ENCODE peak calls at places on chromosomes 2 and 18, in four cellular contexts. Y, R, K and M are unnamed samples. For H3K36me3, the result is how much of the 10 kb centered on the place peaks cover.

GRCh38 chr2:57408587-57408986 is 638.0 kb upstream of the VRK2 start:
- DNase-seq in Y (no peak), R (no peak), K (no peak), M (no peak)

GRCh38 chr2:134792147-134792546 is 46.3 kb upstream of the ACMSD start:
- DNase-seq in Y (no peak), R (no peak), K (no peak), M (no peak)

GRCh38 chr2:16346671-16347070 is 319.0 kb downstream of the CYRIA start:
- DNase-seq in Y (no peak), R (no peak), K (no peak), M (no peak)

GRCh38 chr18:75235891-75236290 is 25.3 kb downstream of the TSHZ1 start:
- DNase-seq in Y (no peak), R (no peak), K (no peak), M (no peak)

GRCh38 chr2:127857494-127857818 is 499 bp downstream of the POLR2D start:
- DNase-seq in Y (no peak), R (no peak), K (no peak), M (peak)

GRCh38 chr18:79394438-79395307 is 1.1 kb upstream of the NFATC1 start:
- DNase-seq in Y (no peak), R (no peak), K (no peak), M (peak)

GRCh38 chr2:216274194-216274593 is 98.1 kb downstream of the MARCHF4 start:
- DNase-seq in Y (no peak), R (no peak), K (no peak), M (peak)

GRCh38 chr2:95266781-95267430 is 7.3 kb upstream of the PROM2 start:
- DNase-seq in Y (no peak), R (peak), K (no peak), M (no peak)

GRCh38 chr2:239375278-239376061 is 25.4 kb downstream of the HDAC4 start:
- DNase-seq in Y (no peak), R (peak), K (no peak), M (peak)

GRCh38 chr18:8976606-8977005 is 125.9 kb upstream of the NDUFV2 start:
- DNase-seq in Y (no peak), R (no peak), K (no peak), M (no peak)

GRCh38 chr2:60000681-60001080 is 552.8 kb downstream of the BCL11A start:
- DNase-seq in Y (no peak), R (no peak), K (no peak), M (no peak)

GRCh38 chr2:121649652-121650553 is 641 bp upstream of the CLASP1 start:
- DNase-seq in Y (peak), R (peak), K (peak), M (peak)

GRCh38 chr2:162017233-162017632 is 56.8 kb downstream of the DPP4 start:
- DNase-seq in Y (no peak), R (no peak), K (no peak), M (no peak)

GRCh38 chr18:56672391-56672790 is 21.2 kb downstream of the WDR7 start:
- DNase-seq in Y (no peak), R (no peak), K (no peak), M (no peak)

GRCh38 chr2:120893874-120894584 is 158.4 kb downstream of the GLI2 start:
- DNase-seq in Y (no peak), R (no peak), K (no peak), M (no peak)

GRCh38 chr2:118169359-118170005 is 81.2 kb downstream of the INSIG2 start:
- DNase-seq in Y (no peak), R (no peak), K (no peak), M (peak)

GRCh38 chr18:51658436-51658835 is 461.0 kb upstream of the MEX3C start:
- DNase-seq in Y (no peak), R (no peak), K (no peak), M (no peak)

GRCh38 chr2:120847700-120848321 is 112.1 kb downstream of the GLI2 start:
- DNase-seq in Y (no peak), R (no peak), K (no peak), M (no peak)

GRCh38 chr2:20103514-20103913 is 52.1 kb upstream of the LAPTM4A start:
- DNase-seq in Y (no peak), R (no peak), K (no peak), M (no peak)

GRCh38 chr18:21439453-21439852 is 161.1 kb downstream of the ESCO1 start:
- DNase-seq in Y (no peak), R (no peak), K (peak), M (peak)

GRCh38 chr18:14945984-14946383 is 198.0 kb downstream of the ANKRD30B start:
- DNase-seq in Y (no peak), R (no peak), K (no peak), M (no peak)

GRCh38 chr2:218398437-218399390 is 954 bp upstream of the CTDSP1 start:
- DNase-seq in Y (peak), R (peak), K (no peak), M (peak)

GRCh38 chr18:26496528-26496927 is 51.8 kb downstream of the KCTD1 start:
- DNase-seq in Y (no peak), R (no peak), K (no peak), M (no peak)

GRCh38 chr18:77711096-77711495 is 461.4 kb downstream of the GALR1 start:
- DNase-seq in Y (no peak), R (no peak), K (no peak), M (no peak)

GRCh38 chr2:229921101-229921891 is 513 bp downstream of the TRIP12 start:
- DNase-seq in Y (peak), R (peak), K (peak), M (peak)

GRCh38 chr2:152560163-152560562 is 157.1 kb downstream of the PRPF40A start:
- DNase-seq in Y (no peak), R (no peak), K (no peak), M (no peak)

GRCh38 chr2:96546797-96547196 is 10.2 kb downstream of the ARID5A start:
- DNase-seq in Y (no peak), R (no peak), K (no peak), M (no peak)

GRCh38 chr2:151260492-151261239 is 997 bp downstream of the RBM43 start:
- DNase-seq in Y (no peak), R (no peak), K (no peak), M (no peak)

GRCh38 chr2:43848174-43848573 is 9.4 kb downstream of the ABCG8 start:
- DNase-seq in Y (no peak), R (no peak), K (no peak), M (no peak)

DNA sequence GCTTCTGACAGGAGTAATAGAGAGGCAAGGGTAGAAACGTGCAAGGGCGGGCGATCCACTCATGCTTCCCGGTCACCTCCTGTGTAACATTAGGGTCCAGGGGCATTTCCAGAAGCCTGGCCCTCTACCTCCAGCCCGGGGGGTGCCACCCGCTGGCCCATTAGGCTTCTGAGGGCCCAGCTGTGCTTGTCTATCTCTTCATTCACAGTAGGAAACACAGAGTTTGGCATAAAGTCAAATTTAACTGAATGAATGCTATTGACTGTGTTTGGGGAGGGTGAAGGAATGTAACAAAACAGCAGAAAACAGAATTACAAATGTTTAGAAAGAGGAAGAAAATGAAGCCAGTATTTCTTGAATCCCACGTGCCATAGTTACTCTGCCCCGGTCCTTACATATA is 112.4 kb upstream of the SLC66A3 start:
- DNase-seq in Y (no peak), R (no peak), K (no peak), M (no peak)
- H3K4me3 ChIP-seq in Y (no peak), R (no peak), K (no peak), M (no peak)

DNA sequence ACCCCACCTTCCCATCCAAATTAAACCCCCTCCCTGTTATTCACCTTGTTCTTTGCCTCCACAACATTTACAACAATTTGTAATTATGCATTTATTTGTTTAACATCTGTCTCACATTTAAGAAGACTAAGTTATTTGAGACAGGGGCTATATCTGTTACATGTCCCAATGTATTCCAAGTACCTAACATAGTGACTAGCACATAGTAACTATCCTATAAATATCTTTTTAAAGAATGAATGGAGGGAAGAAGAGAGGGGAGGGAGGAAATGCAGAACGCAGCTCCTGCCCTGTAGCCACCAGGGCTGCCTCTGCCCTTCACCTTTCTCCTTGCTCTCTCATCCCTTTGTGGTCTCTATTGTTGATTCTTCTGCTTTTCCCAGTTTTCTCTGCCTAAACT is 40.6 kb downstream of the HDHD2 start:
- DNase-seq in Y (no peak), R (no peak), K (no peak), M (no peak)
- H3K36me3 ChIP-seq in Y (under half), R (under half), K (under half), M (under half)

DNA sequence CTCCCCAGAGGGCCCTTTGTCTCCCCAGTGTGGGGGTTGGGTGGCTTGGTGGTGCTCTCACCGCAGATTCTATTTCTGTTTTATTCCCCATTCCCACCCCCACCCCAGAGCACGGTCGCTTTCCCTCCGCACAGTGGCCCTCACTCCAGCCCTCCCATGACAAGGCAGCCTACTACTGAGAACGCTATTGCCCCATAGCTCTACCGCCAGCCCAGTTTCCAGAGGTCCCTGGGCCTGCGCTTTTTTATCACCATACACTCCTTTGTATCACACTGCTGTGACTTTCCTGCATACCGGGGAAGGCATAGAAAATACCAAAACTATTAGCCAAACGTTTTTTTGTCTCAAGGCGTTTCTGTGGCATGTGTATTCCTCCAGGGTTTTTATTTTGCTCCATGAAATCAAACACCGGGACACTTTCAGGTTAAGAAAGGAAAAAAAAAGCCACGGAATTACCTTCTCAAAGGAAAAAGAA is 1.4 kb downstream of the AMER3 start:
- DNase-seq in Y (no peak), R (no peak), K (no peak), M (no peak)
- H3K4me3 ChIP-seq in Y (no peak), R (no peak), K (no peak), M (no peak)

GRCh38 chr2:179948058-179948457 is 59.0 kb downstream of the CWC22 start:
- DNase-seq in Y (no peak), R (no peak), K (no peak), M (no peak)

GRCh38 chr2:179953359-179953758 is 53.7 kb downstream of the CWC22 start:
- DNase-seq in Y (no peak), R (no peak), K (no peak), M (no peak)

GRCh38 chr2:179952658-179953057 is 54.4 kb downstream of the CWC22 start:
- DNase-seq in Y (no peak), R (no peak), K (no peak), M (no peak)

GRCh38 chr2:179951680-179952079 is 55.4 kb downstream of the CWC22 start:
- DNase-seq in Y (no peak), R (no peak), K (no peak), M (no peak)

GRCh38 chr2:179950391-179950790 is 56.7 kb downstream of the CWC22 start:
- DNase-seq in Y (no peak), R (no peak), K (no peak), M (no peak)
- H3K36me3 ChIP-seq in Y (under half), R (under half), K (under half), M (under half)

DNA sequence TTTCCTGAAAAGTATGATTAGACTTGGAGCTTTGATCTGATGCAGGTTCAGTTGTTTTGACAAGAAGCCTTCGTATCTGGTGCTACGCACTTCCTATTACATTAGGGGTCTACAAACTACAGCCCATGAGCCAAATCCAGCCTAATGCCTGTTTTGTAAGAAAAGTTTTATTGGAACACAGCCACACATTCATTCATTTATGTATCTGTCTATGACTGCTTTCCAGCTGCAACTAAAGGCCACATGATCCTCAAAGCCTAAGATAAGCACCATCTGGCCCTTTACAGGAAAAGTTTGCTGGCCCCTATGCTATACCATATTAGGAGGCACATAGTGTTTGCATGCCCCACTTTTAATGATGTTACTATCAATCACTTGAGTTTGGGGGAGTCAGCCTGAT is 26.0 kb downstream of the EIF2AK3 start:
- DNase-seq in Y (no peak), R (no peak), K (no peak), M (no peak)
- H3K4me3 ChIP-seq in Y (no peak), R (no peak), K (no peak), M (no peak)

GRCh38 chr2:74361327-74361726 is 18.1 kb upstream of the SLC4A5 start:
- DNase-seq in Y (no peak), R (no peak), K (no peak), M (no peak)
- H3K36me3 ChIP-seq in Y (half or more), R (under half), K (under half), M (under half)

GRCh38 chr2:187553908-187554703 is at the start of gene TFPI:
- DNase-seq in Y (no peak), R (no peak), K (no peak), M (peak)

GRCh38 chr2:187550797-187551306 is 3.4 kb downstream of the TFPI start:
- DNase-seq in Y (no peak), R (no peak), K (no peak), M (no peak)

GRCh38 chr2:187552381-187552780 is 1.9 kb downstream of the TFPI start:
- DNase-seq in Y (no peak), R (no peak), K (no peak), M (no peak)

GRCh38 chr2:187554704-187555082 is 458 bp upstream of the TFPI start:
- DNase-seq in Y (no peak), R (no peak), K (no peak), M (no peak)

GRCh38 chr2:187552959-187553681 is 1.1 kb downstream of the TFPI start:
- DNase-seq in Y (no peak), R (no peak), K (no peak), M (peak)
- H3K4me3 ChIP-seq in Y (peak), R (peak), K (peak), M (peak)

GRCh38 chr18:70024088-70024487 is 76.4 kb upstream of the CD226 start:
- DNase-seq in Y (no peak), R (no peak), K (no peak), M (no peak)
- H3K36me3 ChIP-seq in Y (under half), R (under half), K (under half), M (under half)

GRCh38 chr2:8487461-8487932 is 194.4 kb upstream of the ID2 start:
- DNase-seq in Y (no peak), R (no peak), K (no peak), M (peak)
- H3K4me3 ChIP-seq in Y (no peak), R (no peak), K (no peak), M (no peak)